ENCODE peak calls at places on chromosomes 4 and X, in six cellular contexts. One of them, this sample, is unnamed.

GRCh38 chr4:1371151-1371830 is 24.3 kb downstream of the UVSSA start:
- DNase-seq in KG1: no peak
- DNase-seq in CD8-positive, alpha-beta memory T cell: no peak
- DNase-seq in tibial artery: no peak
- DNase-seq in effector memory CD8-positive, alpha-beta T cell: no peak
- DNase-seq in naive thymus-derived CD4-positive, alpha-beta T cell: no peak
- DNase-seq in this sample: no peak

GRCh38 chrX:23503835-23504539 is 163.3 kb upstream of the PRDX4 start:
- DNase-seq in KG1: no peak
- DNase-seq in CD8-positive, alpha-beta memory T cell: no peak
- DNase-seq in tibial artery: peak
- DNase-seq in effector memory CD8-positive, alpha-beta T cell: no peak
- DNase-seq in naive thymus-derived CD4-positive, alpha-beta T cell: no peak
- DNase-seq in this sample: no peak

GRCh38 chr4:133152330-133152791 is 3.3 kb downstream of the PCDH10 start:
- DNase-seq in KG1: no peak
- DNase-seq in CD8-positive, alpha-beta memory T cell: no peak
- DNase-seq in tibial artery: no peak
- DNase-seq in effector memory CD8-positive, alpha-beta T cell: no peak
- DNase-seq in naive thymus-derived CD4-positive, alpha-beta T cell: no peak
- DNase-seq in this sample: no peak

GRCh38 chrX:110568396-110568795 is 209.7 kb downstream of the RTL9 start:
- DNase-seq in KG1: no peak
- DNase-seq in CD8-positive, alpha-beta memory T cell: no peak
- DNase-seq in tibial artery: no peak
- DNase-seq in effector memory CD8-positive, alpha-beta T cell: no peak
- DNase-seq in naive thymus-derived CD4-positive, alpha-beta T cell: no peak
- DNase-seq in this sample: no peak

GRCh38 chr4:48047421-48047844 is 30.9 kb downstream of the NIPAL1 start:
- DNase-seq in KG1: peak
- DNase-seq in CD8-positive, alpha-beta memory T cell: peak
- DNase-seq in tibial artery: no peak
- DNase-seq in effector memory CD8-positive, alpha-beta T cell: peak
- DNase-seq in naive thymus-derived CD4-positive, alpha-beta T cell: peak
- DNase-seq in this sample: peak

GRCh38 chr4:73904491-73904890 is 35.3 kb downstream of the CXCL1 start:
- DNase-seq in KG1: no peak
- DNase-seq in CD8-positive, alpha-beta memory T cell: no peak
- DNase-seq in tibial artery: no peak
- DNase-seq in effector memory CD8-positive, alpha-beta T cell: no peak
- DNase-seq in naive thymus-derived CD4-positive, alpha-beta T cell: no peak
- DNase-seq in this sample: no peak

GRCh38 chr4:151434183-151434860 is 25.3 kb downstream of the FHIP1A start:
- DNase-seq in KG1: no peak
- DNase-seq in CD8-positive, alpha-beta memory T cell: no peak
- DNase-seq in tibial artery: no peak
- DNase-seq in effector memory CD8-positive, alpha-beta T cell: no peak
- DNase-seq in naive thymus-derived CD4-positive, alpha-beta T cell: no peak
- DNase-seq in this sample: no peak

GRCh38 chr4:173257732-173258717 is 76.1 kb downstream of the HMGB2 start:
- DNase-seq in KG1: no peak
- DNase-seq in CD8-positive, alpha-beta memory T cell: peak
- DNase-seq in tibial artery: peak
- DNase-seq in effector memory CD8-positive, alpha-beta T cell: peak
- DNase-seq in naive thymus-derived CD4-positive, alpha-beta T cell: peak
- DNase-seq in this sample: peak

GRCh38 chr4:78704981-78705757 is 71.0 kb upstream of the BMP2K start:
- DNase-seq in KG1: no peak
- DNase-seq in CD8-positive, alpha-beta memory T cell: no peak
- DNase-seq in tibial artery: no peak
- DNase-seq in effector memory CD8-positive, alpha-beta T cell: no peak
- DNase-seq in naive thymus-derived CD4-positive, alpha-beta T cell: no peak
- DNase-seq in this sample: no peak

GRCh38 chrX:7941390-7942042 is 14.3 kb upstream of the PNPLA4 start:
- DNase-seq in KG1: no peak
- DNase-seq in CD8-positive, alpha-beta memory T cell: no peak
- DNase-seq in tibial artery: no peak
- DNase-seq in effector memory CD8-positive, alpha-beta T cell: no peak
- DNase-seq in naive thymus-derived CD4-positive, alpha-beta T cell: no peak
- DNase-seq in this sample: no peak

GRCh38 chr4:7074423-7074822 is 6.6 kb upstream of the GRPEL1 start:
- DNase-seq in KG1: no peak
- DNase-seq in CD8-positive, alpha-beta memory T cell: no peak
- DNase-seq in tibial artery: no peak
- DNase-seq in effector memory CD8-positive, alpha-beta T cell: no peak
- DNase-seq in naive thymus-derived CD4-positive, alpha-beta T cell: no peak
- DNase-seq in this sample: no peak

GRCh38 chrX:53047228-53047627 is 1.4 kb upstream of the GPR173 start:
- DNase-seq in KG1: no peak
- DNase-seq in CD8-positive, alpha-beta memory T cell: no peak
- DNase-seq in tibial artery: no peak
- DNase-seq in effector memory CD8-positive, alpha-beta T cell: no peak
- DNase-seq in naive thymus-derived CD4-positive, alpha-beta T cell: no peak
- DNase-seq in this sample: no peak

GRCh38 chr4:184282251-184282713 is 64.6 kb upstream of the ENPP6 start:
- DNase-seq in KG1: no peak
- DNase-seq in CD8-positive, alpha-beta memory T cell: peak
- DNase-seq in tibial artery: no peak
- DNase-seq in effector memory CD8-positive, alpha-beta T cell: peak
- DNase-seq in naive thymus-derived CD4-positive, alpha-beta T cell: peak
- DNase-seq in this sample: no peak

GRCh38 chr4:102780476-102781144 is 19.8 kb upstream of the MANBA start:
- DNase-seq in KG1: no peak
- DNase-seq in CD8-positive, alpha-beta memory T cell: no peak
- DNase-seq in tibial artery: no peak
- DNase-seq in effector memory CD8-positive, alpha-beta T cell: no peak
- DNase-seq in naive thymus-derived CD4-positive, alpha-beta T cell: no peak
- DNase-seq in this sample: no peak

GRCh38 chrX:115909017-115909416 is 261.5 kb upstream of the AGTR2 start:
- DNase-seq in KG1: no peak
- DNase-seq in CD8-positive, alpha-beta memory T cell: no peak
- DNase-seq in tibial artery: no peak
- DNase-seq in effector memory CD8-positive, alpha-beta T cell: no peak
- DNase-seq in naive thymus-derived CD4-positive, alpha-beta T cell: no peak
- DNase-seq in this sample: no peak

GRCh38 chrX:17375631-17376380 is 806 bp downstream of the NHS start:
- DNase-seq in KG1: no peak
- DNase-seq in CD8-positive, alpha-beta memory T cell: no peak
- DNase-seq in tibial artery: peak
- DNase-seq in effector memory CD8-positive, alpha-beta T cell: no peak
- DNase-seq in naive thymus-derived CD4-positive, alpha-beta T cell: no peak
- DNase-seq in this sample: no peak

GRCh38 chrX:128754130-128754529 is 701.9 kb upstream of the ACTRT1 start:
- DNase-seq in KG1: no peak
- DNase-seq in CD8-positive, alpha-beta memory T cell: no peak
- DNase-seq in tibial artery: no peak
- DNase-seq in effector memory CD8-positive, alpha-beta T cell: no peak
- DNase-seq in naive thymus-derived CD4-positive, alpha-beta T cell: no peak
- DNase-seq in this sample: no peak

GRCh38 chr4:3445829-3446545 is 4.2 kb downstream of the HGFAC start:
- DNase-seq in KG1: no peak
- DNase-seq in CD8-positive, alpha-beta memory T cell: no peak
- DNase-seq in tibial artery: no peak
- DNase-seq in effector memory CD8-positive, alpha-beta T cell: no peak
- DNase-seq in naive thymus-derived CD4-positive, alpha-beta T cell: no peak
- DNase-seq in this sample: no peak

GRCh38 chr4:83362492-83363329 is 28.1 kb upstream of the HPSE start:
- DNase-seq in KG1: peak
- DNase-seq in CD8-positive, alpha-beta memory T cell: no peak
- DNase-seq in tibial artery: no peak
- DNase-seq in effector memory CD8-positive, alpha-beta T cell: no peak
- DNase-seq in naive thymus-derived CD4-positive, alpha-beta T cell: no peak
- DNase-seq in this sample: peak

GRCh38 chrX:105658136-105658535 is 164.2 kb upstream of the NRK start:
- DNase-seq in KG1: no peak
- DNase-seq in CD8-positive, alpha-beta memory T cell: no peak
- DNase-seq in tibial artery: no peak
- DNase-seq in effector memory CD8-positive, alpha-beta T cell: no peak
- DNase-seq in naive thymus-derived CD4-positive, alpha-beta T cell: no peak
- DNase-seq in this sample: no peak

GRCh38 chr4:61149278-61149677 is 50.8 kb upstream of the ADGRL3 start:
- DNase-seq in KG1: no peak
- DNase-seq in CD8-positive, alpha-beta memory T cell: no peak
- DNase-seq in tibial artery: no peak
- DNase-seq in effector memory CD8-positive, alpha-beta T cell: no peak
- DNase-seq in naive thymus-derived CD4-positive, alpha-beta T cell: no peak
- DNase-seq in this sample: peak

GRCh38 chr4:41541697-41542096 is 3.7 kb downstream of the LIMCH1 start:
- DNase-seq in KG1: no peak
- DNase-seq in CD8-positive, alpha-beta memory T cell: no peak
- DNase-seq in tibial artery: peak
- DNase-seq in effector memory CD8-positive, alpha-beta T cell: no peak
- DNase-seq in naive thymus-derived CD4-positive, alpha-beta T cell: no peak
- DNase-seq in this sample: no peak

This sample was measured in AML-193.